ENCODE peak calls at places on chromosomes 2 and 18, in five cellular contexts. N is left lung, G is A673, Y is GM23248, T is skeletal muscle cell. R is an unnamed sample.

GRCh38 chr2:219722276-219722883 is 95.0 kb downstream of the SLC4A3 start:
- DNase-seq in T (no peak), G (no peak), N (no peak), Y (no peak), R (no peak)

GRCh38 chr2:237281900-237282306 is 132.1 kb downstream of the COL6A3 start:
- DNase-seq in Y (peak), N (no peak), G (peak), T (peak), R (peak)

GRCh38 chr2:190984595-190984994 is 29.4 kb downstream of the STAT1 start:
- DNase-seq in T (no peak), Y (peak), G (no peak), N (no peak), R (peak)

GRCh38 chr18:4335386-4335785 is 119.7 kb downstream of the DLGAP1 start:
- DNase-seq in T (no peak), G (no peak), N (no peak), Y (no peak), R (no peak)

GRCh38 chr18:12628706-12629702 is 28.9 kb downstream of the SPIRE1 start:
- DNase-seq in G (peak), T (peak), N (no peak), Y (peak), R (no peak)

GRCh38 chr2:46829240-46829970 is 86.2 kb downstream of the MCFD2 start:
- DNase-seq in G (peak), N (no peak), T (no peak), Y (no peak), R (no peak)

GRCh38 chr2:33090553-33091134 is 143.9 kb downstream of the LTBP1 start:
- DNase-seq in G (no peak), Y (no peak), N (no peak), T (no peak), R (no peak)

GRCh38 chr2:119531292-119531691 is 7.0 kb upstream of the SCTR start:
- DNase-seq in N (no peak), T (no peak), Y (no peak), G (peak), R (no peak)

GRCh38 chr2:212595036-212595654 is 56.5 kb upstream of the ERBB4 start:
- DNase-seq in G (peak), Y (peak), N (no peak), T (no peak), R (peak)

GRCh38 chr2:170715062-170715931 is at the start of gene SP5:
- DNase-seq in Y (peak), T (no peak), N (peak), G (peak), R (no peak)

GRCh38 chr2:42050350-42051167 is 2.7 kb downstream of the PKDCC start:
- DNase-seq in T (no peak), G (no peak), Y (peak), N (no peak), R (no peak)

GRCh38 chr2:235898766-235899165 is 269.4 kb downstream of the GBX2 start:
- DNase-seq in G (no peak), Y (no peak), T (no peak), N (no peak), R (no peak)

GRCh38 chr18:25675123-25675850 is 323.3 kb upstream of the ZNF521 start:
- DNase-seq in N (no peak), G (no peak), T (no peak), Y (no peak), R (no peak)

GRCh38 chr2:8599421-8600242 is 82.2 kb upstream of the ID2 start:
- DNase-seq in G (no peak), Y (no peak), N (no peak), T (no peak), R (no peak)

GRCh38 chr2:44793322-44793870 is 148.1 kb upstream of the SIX3 start:
- DNase-seq in Y (peak), N (no peak), T (peak), G (peak), R (no peak)

GRCh38 chr2:143802871-143803650 is 673.8 kb downstream of the ARHGAP15 start:
- DNase-seq in T (no peak), N (no peak), G (no peak), Y (no peak), R (no peak)

GRCh38 chr2:234033174-234033573 is 17.3 kb upstream of the SPP2 start:
- DNase-seq in T (no peak), Y (no peak), G (peak), N (no peak), R (no peak)

GRCh38 chr18:2050016-2050415 is 521.3 kb downstream of the METTL4 start:
- DNase-seq in Y (no peak), T (peak), G (no peak), N (no peak), R (no peak)

GRCh38 chr2:138435701-138436100 is 65.9 kb upstream of the SPOPL start:
- DNase-seq in Y (no peak), T (no peak), G (no peak), N (no peak), R (no peak)

GRCh38 chr2:120599064-120599463 is 136.6 kb upstream of the GLI2 start:
- DNase-seq in G (no peak), N (no peak), T (no peak), Y (no peak), R (no peak)

GRCh38 chr2:27966466-27966865 is 75.9 kb downstream of the BABAM2 start:
- DNase-seq in Y (peak), G (no peak), N (no peak), T (peak), R (no peak)

GRCh38 chr2:656676-657075 is 20.5 kb downstream of the TMEM18 start:
- DNase-seq in N (no peak), Y (no peak), G (no peak), T (no peak), R (no peak)

GRCh38 chr2:174546519-174547506 is 50.8 kb downstream of the WIPF1 start:
- DNase-seq in Y (peak), T (peak), N (no peak), G (peak), R (peak)

GRCh38 chr18:79884963-79885728 is 66.3 kb downstream of the SLC66A2 start:
- DNase-seq in G (no peak), Y (no peak), T (no peak), N (no peak), R (no peak)

GRCh38 chr2:215401896-215402379 is 33.9 kb downstream of the FN1 start:
- DNase-seq in G (peak), T (peak), Y (peak), N (no peak), R (peak)

GRCh38 chr2:45595724-45596435 is 15.2 kb downstream of the SRBD1 start:
- DNase-seq in T (no peak), N (peak), G (no peak), Y (peak), R (peak)

GRCh38 chr2:42711896-42712295 is 52.0 kb downstream of the OXER1 start:
- DNase-seq in G (no peak), T (no peak), Y (no peak), N (no peak), R (no peak)

GRCh38 chr2:70664525-70664924 is 103.5 kb downstream of the ADD2 start:
- DNase-seq in G (no peak), T (no peak), N (no peak), Y (no peak), R (no peak)

GRCh38 chr2:155203187-155203586 is 504.7 kb downstream of the KCNJ3 start:
- DNase-seq in T (no peak), N (no peak), G (peak), Y (no peak), R (no peak)

GRCh38 chr2:148965596-148966431 is 72.7 kb upstream of the LYPD6B start:
- DNase-seq in G (no peak), N (no peak), T (no peak), Y (no peak), R (no peak)

GRCh38 chr2:133843551-133843950 is 275.3 kb upstream of the NCKAP5 start:
- DNase-seq in G (no peak), N (no peak), Y (no peak), T (no peak), R (no peak)

GRCh38 chr2:119008108-119008507 is 66.1 kb downstream of the MARCO start:
- DNase-seq in G (no peak), T (no peak), Y (peak), N (peak), R (no peak)

GRCh38 chr2:224183086-224183485 is 144.0 kb upstream of the SERPINE2 start:
- DNase-seq in N (no peak), T (peak), Y (no peak), G (no peak), R (no peak)

GRCh38 chr2:68739261-68740183 is 4.9 kb downstream of the ARHGAP25 start:
- DNase-seq in T (no peak), G (no peak), N (no peak), Y (no peak), R (no peak)

GRCh38 chr2:14137643-14138042 is 494.9 kb upstream of the LRATD1 start:
- DNase-seq in Y (no peak), G (no peak), T (no peak), N (no peak), R (no peak)

GRCh38 chr2:20062615-20063545 is 11.5 kb upstream of the LAPTM4A start:
- DNase-seq in N (no peak), T (peak), G (no peak), Y (peak), R (peak)

GRCh38 chr2:109123586-109124201 is 5.3 kb upstream of the SH3RF3 start:
- DNase-seq in G (no peak), N (no peak), T (no peak), Y (no peak), R (no peak)
- H3K4me3 ChIP-seq in G (no peak), N (no peak), T (no peak), Y (no peak), R (no peak)

DNA sequence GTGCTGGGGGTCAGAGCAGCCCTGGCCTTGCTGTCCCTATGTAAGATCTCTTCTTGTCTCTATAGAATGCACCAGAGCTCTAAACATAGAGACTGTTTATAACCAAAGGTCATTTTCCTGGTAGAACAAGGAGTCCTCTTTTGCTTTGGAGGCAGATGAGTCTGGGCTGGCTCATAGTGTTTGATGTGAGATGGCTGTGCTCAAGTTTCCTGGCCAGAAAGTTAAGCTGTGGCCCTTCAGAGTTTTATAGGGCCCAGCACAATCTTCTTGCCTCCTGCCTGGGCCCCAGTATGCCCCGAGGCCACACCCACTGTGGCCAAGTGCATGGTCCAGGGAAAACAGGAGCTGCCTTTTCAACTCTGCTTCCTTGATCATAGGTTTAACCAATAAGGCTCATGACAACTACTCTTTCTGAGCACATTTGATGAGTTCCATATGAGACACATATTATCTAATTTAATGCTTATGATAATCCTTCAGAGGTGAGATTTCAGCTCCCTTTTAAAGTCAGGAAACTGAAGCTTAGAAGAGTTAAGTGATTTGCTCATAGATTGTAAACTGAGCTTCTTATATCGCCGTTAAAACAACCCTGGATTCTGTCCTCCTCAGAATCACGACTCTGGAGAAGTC is 66.3 kb downstream of the MYCN start:
- DNase-seq in N (no peak), T (no peak), G (no peak), Y (no peak), R (no peak)
- H3K4me3 ChIP-seq in N (no peak), T (no peak), G (no peak), Y (no peak), R (no peak)

GRCh38 chr2:229980440-229981184 is 58.3 kb downstream of the FBXO36 start:
- DNase-seq in N (peak), G (peak), Y (peak), T (peak), R (peak)
- H3K4me3 ChIP-seq in N (no peak), G (no peak), Y (peak), T (no peak), R (no peak)

DNA sequence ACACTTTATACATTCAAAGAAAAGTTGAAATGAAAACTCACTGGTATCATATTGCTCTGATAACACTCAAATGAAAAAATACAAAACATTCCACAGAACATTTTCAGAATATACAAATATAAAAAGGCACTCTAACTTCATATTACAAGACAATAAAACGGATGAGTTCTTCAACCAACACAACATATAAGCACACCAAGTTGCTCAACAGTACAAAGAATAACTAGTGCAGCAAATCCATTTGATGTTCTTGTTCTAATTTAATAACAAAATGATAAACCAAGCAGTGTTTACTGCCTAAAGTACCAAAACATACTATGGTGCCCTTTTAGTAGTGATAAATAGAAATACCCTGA is 60.8 kb upstream of the PGAP1 start:
- DNase-seq in T (no peak), Y (no peak), G (no peak), N (no peak), R (no peak)
- H3K4me3 ChIP-seq in T (no peak), Y (peak), G (peak), N (no peak), R (no peak)

GRCh38 chr18:35464731-35465728 is 32.7 kb downstream of the INO80C start:
- DNase-seq in T (no peak), Y (no peak), N (no peak), G (no peak), R (no peak)

GRCh38 chr18:35467624-35468016 is 30.1 kb downstream of the INO80C start:
- DNase-seq in G (no peak), T (no peak), Y (no peak), N (no peak), R (no peak)

GRCh38 chr18:35466815-35467623 is 30.7 kb downstream of the INO80C start:
- DNase-seq in T (no peak), N (no peak), G (no peak), Y (no peak), R (no peak)

GRCh38 chr18:35463837-35464236 is 33.9 kb downstream of the INO80C start:
- DNase-seq in T (no peak), N (no peak), G (no peak), Y (no peak), R (no peak)

DNA sequence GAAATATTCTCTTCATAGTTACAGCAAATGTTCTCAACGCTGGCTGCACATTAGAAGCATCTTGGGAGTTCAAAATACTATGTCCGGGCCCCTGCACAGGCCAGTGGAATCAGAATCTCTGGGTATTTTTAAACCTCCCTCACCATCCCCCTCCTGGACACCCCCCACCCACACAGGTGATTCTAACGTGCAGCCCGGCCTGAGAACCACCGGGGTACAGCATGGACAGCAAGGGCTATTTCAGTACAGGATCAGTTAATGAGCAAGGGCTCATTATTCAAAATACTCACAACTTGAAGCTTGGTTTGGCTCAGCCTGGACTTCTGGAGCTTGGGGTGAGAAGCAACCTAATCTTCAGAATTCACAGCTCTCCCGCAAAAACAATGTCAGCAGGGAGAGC is 31.4 kb downstream of the INO80C start:
- DNase-seq in N (no peak), Y (no peak), G (no peak), T (no peak), R (no peak)
- H3K4me3 ChIP-seq in N (no peak), Y (no peak), G (no peak), T (no peak), R (no peak)

R was measured in AG09309.